ENCODE peak calls at places on chromosome 19, in six cellular contexts. F, S, J, K, W and U are unnamed samples.

GRCh38 chr19:10011974-10012373 is 1.3 kb upstream of the RDH8 start:
- DNase-seq in F (no peak), S (no peak), J (no peak), K (no peak), W (no peak), U (no peak)

GRCh38 chr19:2680808-2681207 is 21.7 kb downstream of the GNG7 start:
- DNase-seq in F (no peak), S (no peak), J (no peak), K (no peak), W (no peak), U (no peak)

GRCh38 chr19:6063576-6063961 is 46.7 kb downstream of the RFX2 start:
- DNase-seq in F (no peak), S (no peak), J (no peak), K (no peak), W (no peak), U (no peak)

GRCh38 chr19:6930190-6930589 is 42.8 kb downstream of the ADGRE1 start:
- DNase-seq in F (no peak), S (no peak), J (peak), K (no peak), W (no peak), U (no peak)

GRCh38 chr19:42065511-42065910 is 4.5 kb downstream of the GRIK5 start:
- DNase-seq in F (no peak), S (no peak), J (no peak), K (no peak), W (no peak), U (no peak)

GRCh38 chr19:44856438-44857083 is 10.5 kb downstream of the NECTIN2 start:
- DNase-seq in F (no peak), S (no peak), J (no peak), K (no peak), W (no peak), U (no peak)

GRCh38 chr19:43524922-43525835 is 1.8 kb downstream of the ETHE1 start:
- DNase-seq in F (no peak), S (peak), J (peak), K (no peak), W (peak), U (no peak)

GRCh38 chr19:18776288-18776594 is 14.9 kb downstream of the COMP start:
- DNase-seq in F (no peak), S (peak), J (peak), K (no peak), W (no peak), U (no peak)

GRCh38 chr19:15180451-15181390 is 20.1 kb downstream of the NOTCH3 start:
- DNase-seq in F (no peak), S (no peak), J (no peak), K (no peak), W (peak), U (no peak)

GRCh38 chr19:33683881-33684549 is 62.3 kb downstream of the CHST8 start:
- DNase-seq in F (no peak), S (peak), J (no peak), K (no peak), W (peak), U (no peak)

GRCh38 chr19:378706-379105 is 30.2 kb downstream of the C2CD4C start:
- DNase-seq in F (no peak), S (no peak), J (no peak), K (no peak), W (no peak), U (no peak)

GRCh38 chr19:17348700-17349099 is 11.3 kb downstream of the GTPBP3 start:
- DNase-seq in F (no peak), S (peak), J (no peak), K (no peak), W (peak), U (no peak)

GRCh38 chr19:14059652-14060155 is 2.2 kb downstream of the PALM3 start:
- DNase-seq in F (no peak), S (no peak), J (no peak), K (no peak), W (no peak), U (no peak)

GRCh38 chr19:40613669-40614594 is 12.8 kb downstream of the LTBP4 start:
- DNase-seq in F (peak), S (no peak), J (peak), K (peak), W (peak), U (peak)

GRCh38 chr19:861756-862528 is 2.5 kb downstream of the CFD start:
- DNase-seq in F (no peak), S (no peak), J (no peak), K (peak), W (peak), U (peak)

GRCh38 chr19:35714601-35715354 is 3.0 kb upstream of the KMT2B start:
- DNase-seq in F (no peak), S (no peak), J (no peak), K (no peak), W (no peak), U (no peak)

GRCh38 chr19:13172335-13173128 is 22.3 kb downstream of the IER2 start:
- DNase-seq in F (no peak), S (peak), J (peak), K (no peak), W (peak), U (no peak)

GRCh38 chr19:37635076-37636056 is 19.9 kb downstream of the ZFP30 start:
- DNase-seq in F (no peak), S (no peak), J (peak), K (no peak), W (no peak), U (no peak)